ENCODE peak calls at places on chromosomes 6 and 20, in nine cellular contexts. A is mesothelial cell of epicardium; C is endothelial cell; O is T-helper 2 cell; F is nephron progenitor cell; T is stimulated activated CD4-positive, alpha-beta T cell treated with anti-CD3 and anti-CD28 coated beads, Interleukin-4, amount 100 ng/mL, for 48 hours; J is effector memory CD8-positive, alpha-beta T cell; Y is MV-4-11; I is activated T-cell treated with anti-CD3 and anti-CD28 coated beads, Interleukin-2, amount 50 U/mL, for 72 hours. L is an unnamed sample.

GRCh38 chr6:89073014-89073620 is 7.4 kb upstream of the PNRC1 start:
- DNase-seq in I (no peak), Y (peak), T (no peak), O (no peak), A (no peak), F (no peak), C (no peak), J (no peak), L (no peak)

GRCh38 chr6:104537872-104538271 is 321.8 kb downstream of the HACE1 start:
- DNase-seq in A (no peak), F (no peak), T (no peak), Y (no peak), J (no peak), O (no peak), C (no peak), I (no peak), L (no peak)

GRCh38 chr6:137861550-137862337 is 5.3 kb upstream of the TNFAIP3 start:
- DNase-seq in Y (no peak), A (no peak), F (no peak), I (no peak), O (no peak), T (no peak), J (no peak), C (no peak), L (no peak)

GRCh38 chr20:4383966-4384365 is 337.7 kb upstream of the PRND start:
- DNase-seq in F (no peak), A (no peak), I (no peak), O (no peak), C (no peak), Y (no peak), J (no peak), T (no peak), L (no peak)

GRCh38 chr6:105620878-105621277 is 218.0 kb upstream of the PREP start:
- DNase-seq in I (peak), F (no peak), C (no peak), A (no peak), Y (no peak), J (no peak), T (no peak), O (no peak), L (no peak)

GRCh38 chr20:10521068-10521834 is 86.1 kb downstream of the SLX4IP start:
- DNase-seq in T (no peak), F (no peak), I (no peak), A (no peak), Y (peak), O (no peak), C (no peak), J (no peak), L (no peak)

GRCh38 chr6:20704325-20704724 is 170.1 kb downstream of the CDKAL1 start:
- DNase-seq in T (no peak), Y (no peak), I (no peak), A (no peak), J (no peak), F (no peak), O (no peak), C (no peak), L (no peak)

GRCh38 chr6:1771324-1771723 is 161.6 kb downstream of the FOXC1 start:
- DNase-seq in C (no peak), T (peak), Y (no peak), J (no peak), I (peak), A (no peak), O (no peak), F (no peak), L (no peak)

GRCh38 chr6:90000864-90001731 is 106.8 kb downstream of the GJA10 start:
- DNase-seq in Y (peak), F (no peak), C (no peak), A (no peak), J (no peak), T (no peak), O (no peak), I (peak), L (no peak)

GRCh38 chr20:60249436-60249835 is 291.2 kb downstream of the CDH26 start:
- DNase-seq in T (no peak), F (no peak), J (no peak), I (no peak), Y (no peak), C (no peak), A (no peak), O (no peak), L (no peak)

GRCh38 chr6:46997646-46998045 is 44.5 kb downstream of the ADGRF1 start:
- DNase-seq in I (no peak), J (no peak), T (no peak), F (no peak), Y (no peak), O (no peak), A (no peak), C (no peak), L (no peak)

GRCh38 chr6:1164600-1164999 is 147.3 kb upstream of the FOXQ1 start:
- DNase-seq in O (no peak), I (no peak), J (no peak), A (no peak), Y (no peak), F (no peak), T (no peak), C (no peak), L (no peak)

GRCh38 chr6:34095741-34096140 is 50.1 kb downstream of the GRM4 start:
- DNase-seq in I (no peak), T (no peak), O (no peak), A (no peak), Y (no peak), C (no peak), J (no peak), F (no peak), L (no peak)

GRCh38 chr6:91299544-91300491 is 712.9 kb upstream of the MAP3K7 start:
- DNase-seq in T (no peak), C (no peak), F (no peak), O (no peak), J (no peak), Y (no peak), I (no peak), A (no peak), L (peak)